ENCODE peak calls at places on chromosomes 5 and 9, in five cellular contexts. V is heart right ventricle, U is prostate gland, Q is PC-9, O is AG04450. S is an unnamed sample.

GRCh38 chr9:135093111-135093510 is 5.6 kb downstream of the OLFM1 start:
- DNase-seq in O (no peak), V (no peak), U (no peak), Q (no peak), S (no peak)

GRCh38 chr9:136316896-136317676 is 10.3 kb upstream of the GPSM1 start:
- DNase-seq in O (no peak), Q (no peak), V (peak), U (no peak), S (no peak)

GRCh38 chr5:135386886-135387628 is 12.0 kb downstream of the MACROH2A1 start:
- DNase-seq in U (no peak), Q (peak), O (peak), V (no peak), S (no peak)

GRCh38 chr9:93930070-93930469 is 25.1 kb downstream of the BARX1 start:
- DNase-seq in V (no peak), U (no peak), O (no peak), Q (no peak), S (no peak)

GRCh38 chr5:75380099-75380498 is 43.1 kb downstream of the HMGCR start:
- DNase-seq in O (no peak), U (no peak), V (no peak), Q (no peak), S (no peak)

GRCh38 chr9:80492221-80492620 is 920.5 kb downstream of the TLE4 start:
- DNase-seq in Q (no peak), U (no peak), V (peak), O (no peak), S (no peak)

GRCh38 chr5:161630948-161631347 is 54.6 kb upstream of the GABRA6 start:
- DNase-seq in V (no peak), U (no peak), O (no peak), Q (no peak), S (no peak)

GRCh38 chr9:128457207-128457606 is 1.4 kb downstream of the ODF2 start:
- DNase-seq in U (no peak), O (no peak), V (no peak), Q (no peak), S (no peak)

GRCh38 chr5:80302636-80303035 is 17.2 kb upstream of the SPZ1 start:
- DNase-seq in O (no peak), V (no peak), U (no peak), Q (no peak), S (no peak)

GRCh38 chr9:29850664-29851063 is 2277.4 kb upstream of the C9orf72 start:
- DNase-seq in O (no peak), U (no peak), Q (no peak), V (no peak), S (no peak)

GRCh38 chr5:132478498-132478855 is 12.1 kb downstream of the IRF1 start:
- DNase-seq in Q (no peak), O (no peak), V (no peak), U (no peak), S (no peak)

GRCh38 chr9:128690684-128691034 is 1.6 kb downstream of the SET start:
- DNase-seq in Q (no peak), V (no peak), U (no peak), O (no peak), S (no peak)

GRCh38 chr9:95032580-95033298 is 284.8 kb downstream of the FANCC start:
- DNase-seq in Q (no peak), U (no peak), V (no peak), O (no peak), S (no peak)

GRCh38 chr5:108531367-108532211 is 149.7 kb upstream of the FBXL17 start:
- DNase-seq in V (no peak), O (peak), Q (no peak), U (no peak), S (no peak)

GRCh38 chr9:94160594-94161501 is 76.6 kb downstream of the PTPDC1 start:
- DNase-seq in U (no peak), O (no peak), Q (no peak), V (no peak), S (no peak)

GRCh38 chr5:61732796-61733195 is 400.7 kb downstream of the ZSWIM6 start:
- DNase-seq in V (no peak), Q (no peak), O (no peak), U (no peak), S (peak)

GRCh38 chr5:132263548-132264261 is 6.2 kb downstream of the PDLIM4 start:
- DNase-seq in U (no peak), V (no peak), Q (peak), O (peak), S (no peak)

GRCh38 chr5:150779397-150780179 is 1.0 kb downstream of the SMIM3 start:
- DNase-seq in Q (no peak), U (no peak), V (no peak), O (no peak), S (no peak)

GRCh38 chr9:76667521-76667957 is 96.7 kb upstream of the PCA3 start:
- DNase-seq in Q (no peak), O (no peak), U (no peak), V (no peak), S (no peak)

GRCh38 chr5:97936246-97936645 is 753.2 kb upstream of the RIOK2 start:
- DNase-seq in O (no peak), Q (no peak), U (no peak), V (no peak), S (no peak)

GRCh38 chr5:139650031-139650688 is 2.0 kb downstream of the CXXC5 start:
- DNase-seq in O (no peak), U (no peak), V (peak), Q (no peak), S (peak)

DNA sequence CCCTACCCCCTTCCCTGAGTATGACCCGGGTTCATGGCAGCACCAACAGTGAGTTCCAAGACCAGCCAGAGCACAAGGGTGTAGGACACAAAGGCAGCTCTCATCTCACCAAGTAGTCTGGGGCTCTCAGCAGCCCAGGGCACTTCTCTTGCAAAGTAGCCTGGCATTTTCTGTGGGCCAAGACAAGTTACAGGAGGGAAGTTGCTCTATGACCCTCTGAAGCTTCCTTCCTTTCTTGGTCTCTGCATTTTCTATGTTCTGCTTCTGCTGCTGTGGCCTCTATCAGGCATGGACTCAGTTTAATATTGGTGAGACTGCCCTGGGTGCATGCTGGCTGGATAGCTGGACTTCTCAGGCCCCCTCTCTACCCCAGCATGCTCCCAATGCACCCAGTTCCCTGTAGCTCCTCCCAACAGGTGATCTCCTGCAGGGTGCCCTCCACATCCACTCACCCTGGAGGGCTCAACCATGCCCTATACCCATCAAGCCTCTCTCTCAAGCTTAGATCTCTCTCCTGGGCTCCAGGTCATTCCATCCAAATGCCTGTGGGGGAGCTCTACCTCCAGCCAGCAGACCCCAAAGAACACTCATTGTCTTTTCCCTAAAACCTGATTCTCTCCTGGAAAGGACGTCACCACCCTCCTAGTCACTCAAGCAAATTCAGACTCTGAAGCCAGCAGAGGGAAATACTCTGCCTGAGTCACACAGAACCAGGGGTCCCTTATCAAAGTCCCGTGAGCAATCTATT is 13.9 kb downstream of the TBC1D2 start:
- DNase-seq in V (no peak), O (no peak), Q (no peak), U (no peak), S (no peak)
- TF ChIP-seq CTCF in V (no peak), O (no peak), Q (no peak), U (no peak), S (no peak)

DNA sequence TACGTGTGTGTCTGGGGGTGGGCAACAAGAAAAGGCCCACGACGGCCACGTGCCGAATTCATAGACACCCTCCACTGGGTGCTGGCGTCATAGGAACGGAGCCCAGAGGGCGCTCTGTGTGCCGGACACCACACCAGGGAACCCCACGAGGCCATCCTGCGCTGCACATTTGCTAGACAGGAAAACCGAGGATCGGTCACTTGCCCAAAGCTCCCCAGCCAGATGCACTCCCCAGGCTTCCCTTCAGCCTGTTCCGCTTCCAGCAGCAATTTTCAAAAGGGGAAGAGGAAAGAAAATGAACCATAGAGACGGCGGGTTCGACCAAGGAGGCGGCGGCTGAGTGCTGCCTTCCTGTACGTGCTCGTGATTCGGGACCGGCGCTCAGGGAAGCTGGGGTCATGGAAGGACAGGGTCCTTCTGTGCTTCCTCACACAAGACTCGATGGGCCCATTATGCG is 124.5 kb upstream of the SARDH start:
- DNase-seq in V (peak), O (no peak), Q (no peak), U (no peak), S (peak)
- H3K4me3 ChIP-seq in V (no peak), O (no peak), Q (no peak), U (no peak), S (peak)

DNA sequence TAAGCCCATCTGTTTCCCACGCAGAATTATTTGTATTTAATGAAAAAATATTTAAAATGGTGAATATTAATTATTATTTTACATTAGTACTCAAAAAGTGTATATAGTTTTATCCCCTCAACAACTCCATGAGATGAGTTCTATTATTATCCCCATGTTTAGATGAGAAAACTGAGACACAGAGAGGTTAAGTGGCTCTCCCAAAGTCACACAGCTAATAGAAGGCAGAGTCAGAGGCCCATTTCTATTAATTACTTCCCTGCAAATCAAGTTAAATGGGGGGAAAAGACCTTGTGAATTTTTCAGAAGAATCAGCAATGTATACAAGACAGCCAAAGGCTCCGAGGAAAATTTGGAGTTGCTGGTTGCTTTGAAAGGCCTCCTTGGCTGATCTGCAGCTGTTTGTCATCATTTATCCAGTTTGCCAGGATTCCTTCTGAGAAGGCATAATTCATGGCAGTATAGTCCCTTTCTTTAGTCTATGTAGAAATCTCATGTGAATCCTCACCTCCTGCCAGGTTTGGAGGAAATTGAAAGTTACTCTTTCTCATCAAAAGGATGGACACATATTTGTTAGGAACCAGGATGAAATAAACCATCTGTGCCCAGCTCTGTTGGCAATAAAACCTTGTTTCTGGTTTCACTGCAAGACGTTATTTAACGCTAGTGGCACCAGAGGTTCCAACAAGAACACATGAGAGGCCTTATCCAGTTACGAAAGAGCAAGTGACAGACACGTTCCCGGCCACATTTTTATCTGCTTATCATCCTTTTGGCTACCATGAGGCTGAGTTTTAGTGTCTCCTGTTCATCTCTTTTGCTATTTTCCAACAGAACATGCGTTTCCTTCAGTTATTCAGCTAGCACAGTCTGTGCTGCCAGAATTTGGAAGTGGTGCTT is 631 bp downstream of the FYB1 start:
- DNase-seq in O (no peak), U (no peak), V (no peak), Q (peak), S (no peak)
- H3K27ac ChIP-seq in O (no peak), U (no peak), V (peak), Q (peak), S (peak)

DNA sequence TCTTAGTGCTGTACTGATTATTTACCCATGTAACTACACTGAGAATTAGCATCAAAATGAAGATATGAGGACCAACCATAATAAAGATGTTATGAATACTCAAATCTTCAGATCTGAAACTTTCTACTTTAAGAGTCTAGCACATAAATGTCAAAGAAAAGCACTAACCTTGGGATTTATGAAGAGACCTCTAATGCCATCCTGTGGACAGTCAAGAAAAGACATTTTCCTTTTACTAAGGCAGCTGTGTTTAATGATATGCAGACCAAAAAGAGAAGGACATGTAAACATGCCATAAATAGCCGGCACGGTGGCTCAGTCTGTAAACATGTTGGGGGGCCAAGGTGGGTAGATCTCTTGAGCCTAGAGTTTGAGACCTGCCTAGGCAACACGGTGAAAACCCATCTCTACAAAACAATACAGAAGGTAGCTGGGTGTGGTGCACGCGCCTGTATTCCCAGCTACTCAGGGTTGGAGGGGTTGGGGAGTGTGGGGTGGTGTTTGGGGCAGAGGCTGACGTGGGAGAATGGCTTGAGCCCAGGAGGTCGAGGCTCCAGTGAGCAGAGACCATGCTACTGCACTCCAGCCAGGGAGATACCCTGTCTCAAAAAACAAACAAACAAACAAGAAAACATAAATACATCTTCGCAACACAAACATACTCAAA is 266.9 kb upstream of the TYRP1 start:
- DNase-seq in U (no peak), O (no peak), V (no peak), Q (no peak), S (no peak)
- TF ChIP-seq CTCF in U (no peak), O (no peak), V (no peak), Q (no peak), S (peak)

DNA sequence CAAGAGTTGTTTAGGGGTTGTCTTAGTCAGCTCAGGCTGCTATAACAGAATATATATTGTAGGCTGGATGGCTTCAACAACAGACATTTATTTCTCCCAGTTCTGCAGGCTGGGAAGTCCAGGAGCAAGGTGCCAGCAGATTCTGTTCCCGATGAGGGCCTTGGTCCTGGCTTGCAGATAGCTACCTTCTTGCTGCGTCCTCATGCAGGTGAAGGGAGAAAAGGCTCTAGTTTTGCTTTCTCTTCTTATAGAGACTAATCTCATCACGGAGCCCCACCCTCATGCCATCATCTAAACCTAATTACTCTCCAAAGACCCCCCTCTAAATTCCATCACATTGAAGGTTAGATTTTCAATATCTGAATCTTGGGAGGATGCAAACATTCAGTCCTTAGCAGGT is 246.0 kb upstream of the ANKRD55 start:
- DNase-seq in O (no peak), Q (no peak), U (no peak), V (no peak), S (no peak)
- H3K4me3 ChIP-seq in O (no peak), Q (no peak), U (no peak), V (no peak), S (no peak)

GRCh38 chr5:134029156-134029555 is 24.4 kb upstream of the VDAC1 start:
- DNase-seq in Q (no peak), O (peak), U (no peak), V (no peak), S (no peak)
- H3K27ac ChIP-seq in Q (peak), O (peak), U (no peak), V (no peak), S (no peak)

GRCh38 chr9:137431416-137431931 is 8.3 kb downstream of the NOXA1 start:
- DNase-seq in V (peak), Q (no peak), O (no peak), U (no peak), S (no peak)

GRCh38 chr9:137428841-137429545 is 5.8 kb downstream of the NOXA1 start:
- DNase-seq in Q (no peak), O (no peak), U (no peak), V (peak), S (no peak)

GRCh38 chr9:137429546-137429890 is 6.3 kb downstream of the NOXA1 start:
- DNase-seq in U (no peak), O (no peak), V (peak), Q (no peak), S (no peak)

GRCh38 chr9:137429974-137430722 is 7.0 kb downstream of the NOXA1 start:
- DNase-seq in U (no peak), V (peak), Q (no peak), O (no peak), S (no peak)

GRCh38 chr9:137430723-137431415 is 7.7 kb downstream of the NOXA1 start:
- DNase-seq in O (no peak), Q (no peak), V (peak), U (no peak), S (no peak)
- TF ChIP-seq CTCF in O (no peak), Q (no peak), V (no peak), U (no peak), S (no peak)

GRCh38 chr5:83474170-83474796 is 2.7 kb downstream of the VCAN start:
- DNase-seq in Q (peak), V (peak), O (peak), U (peak), S (peak)

GRCh38 chr5:83475540-83476469 is 4.3 kb downstream of the VCAN start:
- DNase-seq in V (no peak), O (peak), Q (no peak), U (no peak), S (no peak)

GRCh38 chr5:83473344-83474169 is 2.0 kb downstream of the VCAN start:
- DNase-seq in O (peak), Q (peak), V (peak), U (peak), S (peak)

GRCh38 chr5:83474986-83475385 is 3.4 kb downstream of the VCAN start:
- DNase-seq in U (no peak), O (no peak), V (no peak), Q (no peak), S (no peak)

DNA sequence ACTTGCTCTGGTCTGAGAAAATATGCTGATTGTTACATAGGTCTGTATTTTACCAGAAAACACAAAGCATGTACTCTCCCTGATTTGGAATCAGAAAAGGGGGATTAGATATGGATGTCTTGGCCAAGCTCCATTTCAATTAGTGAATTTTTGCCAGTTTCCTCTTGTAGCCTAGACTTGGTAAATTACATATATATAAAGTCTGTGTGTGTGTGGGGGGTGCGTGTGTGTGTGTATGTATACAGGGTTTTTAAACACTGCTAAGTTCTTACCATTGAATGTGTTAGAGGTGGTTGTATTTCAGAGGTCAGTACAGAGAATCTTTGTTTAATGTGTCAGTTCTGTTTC is 4.9 kb downstream of the VCAN start:
- DNase-seq in O (no peak), U (no peak), V (no peak), Q (no peak), S (no peak)
- H3K4me3 ChIP-seq in O (peak), U (no peak), V (no peak), Q (no peak), S (no peak)

DNA sequence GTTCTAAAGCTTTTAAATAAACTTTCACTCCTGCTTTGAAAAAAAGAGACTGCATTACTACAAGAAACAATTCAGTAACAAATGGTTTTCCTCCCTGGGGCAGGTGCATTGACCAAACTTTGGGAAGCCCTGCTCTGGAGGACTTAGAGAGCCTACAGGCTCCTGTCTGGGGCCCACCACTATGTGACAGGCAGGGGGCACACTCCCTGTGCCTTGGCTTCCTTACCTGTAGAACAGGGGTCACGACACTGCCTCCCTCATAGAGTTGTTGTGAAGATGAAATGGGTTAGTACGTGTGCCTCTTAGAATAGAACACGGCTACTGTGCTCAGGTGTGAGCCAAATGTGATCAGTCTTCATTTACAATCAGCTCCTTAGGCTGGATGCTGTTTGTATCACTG is 130.1 kb downstream of the GPBP1 start:
- DNase-seq in U (no peak), V (no peak), Q (no peak), O (no peak), S (no peak)
- H3K27ac ChIP-seq in U (no peak), V (no peak), Q (no peak), O (no peak), S (no peak)

GRCh38 chr5:159339451-159339850 is 9.2 kb upstream of the IL12B start:
- DNase-seq in O (no peak), U (no peak), V (no peak), Q (no peak), S (no peak)
- TF ChIP-seq CTCF in O (no peak), U (no peak), V (no peak), Q (no peak), S (no peak)

S was measured in dorsolateral prefrontal cortex.